ENCODE peak calls at places on chromosomes 16 and 17, in six cellular contexts. One of them, this sample, is unnamed.

GRCh38 chr16:68520649-68521086 is 18.4 kb upstream of the ZFP90 start:
- DNase-seq in trophoblast cell: peak
- DNase-seq in H1: peak
- DNase-seq in IMR-90: peak
- DNase-seq in neuronal stem cell: peak
- DNase-seq in H9: peak
- DNase-seq in this sample: peak

GRCh38 chr16:48537275-48537674 is 72.7 kb downstream of the N4BP1 start:
- DNase-seq in H1: no peak
- DNase-seq in trophoblast cell: no peak
- DNase-seq in neuronal stem cell: no peak
- DNase-seq in H9: no peak
- DNase-seq in IMR-90: no peak
- DNase-seq in this sample: no peak

GRCh38 chr17:49210158-49211029 is at the start of the genes ABI3 and GNGT2:
- DNase-seq in H1: no peak
- DNase-seq in IMR-90: peak
- DNase-seq in neuronal stem cell: no peak
- DNase-seq in trophoblast cell: no peak
- DNase-seq in H9: peak
- DNase-seq in this sample: peak

GRCh38 chr17:28173801-28174200 is 131.3 kb downstream of the NLK start:
- DNase-seq in H9: no peak
- DNase-seq in H1: no peak
- DNase-seq in trophoblast cell: no peak
- DNase-seq in neuronal stem cell: no peak
- DNase-seq in IMR-90: no peak
- DNase-seq in this sample: peak

GRCh38 chr16:20915733-20916132 is 15.2 kb downstream of the LYRM1 start:
- DNase-seq in H1: no peak
- DNase-seq in IMR-90: no peak
- DNase-seq in neuronal stem cell: no peak
- DNase-seq in H9: no peak
- DNase-seq in trophoblast cell: no peak
- DNase-seq in this sample: no peak

GRCh38 chr17:13592427-13592826 is 9.3 kb downstream of the HS3ST3A1 start:
- DNase-seq in IMR-90: peak
- DNase-seq in H9: no peak
- DNase-seq in trophoblast cell: no peak
- DNase-seq in neuronal stem cell: no peak
- DNase-seq in H1: no peak
- DNase-seq in this sample: peak

GRCh38 chr17:15341385-15341849 is at the start of gene TEKT3:
- DNase-seq in trophoblast cell: peak
- DNase-seq in IMR-90: peak
- DNase-seq in H1: peak
- DNase-seq in neuronal stem cell: peak
- DNase-seq in H9: peak
- DNase-seq in this sample: peak

GRCh38 chr17:75138519-75138918 is 7.0 kb upstream of the NT5C start:
- DNase-seq in trophoblast cell: no peak
- DNase-seq in H1: no peak
- DNase-seq in IMR-90: peak
- DNase-seq in neuronal stem cell: no peak
- DNase-seq in H9: no peak
- DNase-seq in this sample: no peak

GRCh38 chr16:49755291-49755611 is 100.7 kb downstream of the ZNF423 start:
- DNase-seq in neuronal stem cell: peak
- DNase-seq in H9: no peak
- DNase-seq in IMR-90: peak
- DNase-seq in H1: no peak
- DNase-seq in trophoblast cell: no peak
- DNase-seq in this sample: peak

GRCh38 chr17:61379457-61380216 is 20.0 kb upstream of the TBX2 start:
- DNase-seq in H1: no peak
- DNase-seq in IMR-90: no peak
- DNase-seq in trophoblast cell: no peak
- DNase-seq in H9: no peak
- DNase-seq in neuronal stem cell: no peak
- DNase-seq in this sample: no peak

GRCh38 chr16:85171004-85171808 is 58.9 kb upstream of the CIBAR2 start:
- DNase-seq in neuronal stem cell: no peak
- DNase-seq in H9: no peak
- DNase-seq in H1: no peak
- DNase-seq in IMR-90: no peak
- DNase-seq in trophoblast cell: no peak
- DNase-seq in this sample: no peak

GRCh38 chr17:50259484-50260324 is 14.6 kb upstream of the TMEM92 start:
- DNase-seq in IMR-90: no peak
- DNase-seq in H9: peak
- DNase-seq in neuronal stem cell: no peak
- DNase-seq in trophoblast cell: no peak
- DNase-seq in H1: no peak
- DNase-seq in this sample: no peak

GRCh38 chr16:66908116-66908515 is 10.6 kb downstream of the CDH16 start:
- DNase-seq in H9: no peak
- DNase-seq in neuronal stem cell: no peak
- DNase-seq in H1: no peak
- DNase-seq in trophoblast cell: no peak
- DNase-seq in IMR-90: no peak
- DNase-seq in this sample: no peak
- H4K91ac ChIP-seq in H9: no peak
- H4K91ac ChIP-seq in neuronal stem cell: no peak
- H4K91ac ChIP-seq in H1: no peak
- H4K91ac ChIP-seq in trophoblast cell: no peak
- H4K91ac ChIP-seq in IMR-90: no peak
- H4K91ac ChIP-seq in this sample: no peak

GRCh38 chr16:74922150-74923138 is 62.5 kb downstream of the WDR59 start:
- DNase-seq in H1: no peak
- DNase-seq in IMR-90: peak
- DNase-seq in trophoblast cell: no peak
- DNase-seq in H9: no peak
- DNase-seq in neuronal stem cell: no peak
- DNase-seq in this sample: no peak
- H4K91ac ChIP-seq in H1: no peak
- H4K91ac ChIP-seq in IMR-90: no peak
- H4K91ac ChIP-seq in trophoblast cell: no peak
- H4K91ac ChIP-seq in H9: no peak
- H4K91ac ChIP-seq in neuronal stem cell: no peak
- H4K91ac ChIP-seq in this sample: no peak

GRCh38 chr17:4378626-4379025 is 12.2 kb upstream of the UBE2G1 start:
- DNase-seq in trophoblast cell: peak
- DNase-seq in IMR-90: no peak
- DNase-seq in neuronal stem cell: no peak
- DNase-seq in H1: no peak
- DNase-seq in H9: no peak
- DNase-seq in this sample: no peak

GRCh38 chr17:4369557-4370230 is 3.2 kb upstream of the UBE2G1 start:
- DNase-seq in H1: no peak
- DNase-seq in neuronal stem cell: no peak
- DNase-seq in H9: no peak
- DNase-seq in trophoblast cell: no peak
- DNase-seq in IMR-90: no peak
- DNase-seq in this sample: no peak

DNA sequence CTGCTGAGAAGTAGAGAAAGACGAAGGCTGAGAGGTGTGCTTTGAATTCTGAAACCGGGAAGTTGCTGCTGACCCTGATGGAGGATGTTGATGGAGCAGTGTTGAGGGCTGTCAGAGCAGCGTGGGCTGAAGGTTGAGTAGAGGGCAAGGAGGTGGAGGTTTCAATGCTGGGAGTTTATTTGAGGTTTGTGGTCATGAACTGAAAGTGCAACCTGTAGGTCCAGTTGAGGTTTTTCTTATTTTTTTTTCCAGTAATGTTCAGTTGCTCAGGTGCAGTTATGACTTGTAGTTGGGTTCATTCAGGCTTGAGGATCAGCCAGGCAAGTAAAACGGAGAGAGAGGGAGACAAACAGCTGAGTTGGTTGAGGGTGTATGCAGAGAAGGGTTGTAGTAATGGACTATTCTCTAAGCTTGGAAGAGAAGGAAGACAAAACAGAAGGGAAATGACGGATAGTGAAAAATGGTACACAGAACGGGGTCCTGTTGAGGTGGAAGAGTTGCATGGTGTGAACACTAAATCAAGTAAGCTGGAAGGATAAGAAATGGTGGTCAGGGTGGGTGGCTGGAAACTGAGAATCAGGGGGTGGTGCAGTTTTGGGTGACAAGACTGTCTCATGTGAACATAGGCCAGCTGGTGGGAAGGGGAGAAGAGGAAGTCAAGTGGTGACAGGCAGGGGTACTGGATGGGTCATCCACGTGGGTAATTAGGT is 8.7 kb upstream of the UBE2G1 start:
- DNase-seq in trophoblast cell: no peak
- DNase-seq in IMR-90: no peak
- DNase-seq in neuronal stem cell: no peak
- DNase-seq in H9: no peak
- DNase-seq in H1: no peak
- DNase-seq in this sample: no peak
- H4K91ac ChIP-seq in trophoblast cell: no peak
- H4K91ac ChIP-seq in IMR-90: no peak
- H4K91ac ChIP-seq in neuronal stem cell: no peak
- H4K91ac ChIP-seq in H9: no peak
- H4K91ac ChIP-seq in H1: peak
- H4K91ac ChIP-seq in this sample: no peak

GRCh38 chr16:72840591-72841381 is 207.1 kb downstream of the ZFHX3 start:
- DNase-seq in H9: no peak
- DNase-seq in H1: no peak
- DNase-seq in IMR-90: peak
- DNase-seq in trophoblast cell: no peak
- DNase-seq in neuronal stem cell: no peak
- DNase-seq in this sample: no peak
- H4K91ac ChIP-seq in H9: no peak
- H4K91ac ChIP-seq in H1: no peak
- H4K91ac ChIP-seq in IMR-90: no peak
- H4K91ac ChIP-seq in trophoblast cell: no peak
- H4K91ac ChIP-seq in neuronal stem cell: no peak
- H4K91ac ChIP-seq in this sample: no peak

DNA sequence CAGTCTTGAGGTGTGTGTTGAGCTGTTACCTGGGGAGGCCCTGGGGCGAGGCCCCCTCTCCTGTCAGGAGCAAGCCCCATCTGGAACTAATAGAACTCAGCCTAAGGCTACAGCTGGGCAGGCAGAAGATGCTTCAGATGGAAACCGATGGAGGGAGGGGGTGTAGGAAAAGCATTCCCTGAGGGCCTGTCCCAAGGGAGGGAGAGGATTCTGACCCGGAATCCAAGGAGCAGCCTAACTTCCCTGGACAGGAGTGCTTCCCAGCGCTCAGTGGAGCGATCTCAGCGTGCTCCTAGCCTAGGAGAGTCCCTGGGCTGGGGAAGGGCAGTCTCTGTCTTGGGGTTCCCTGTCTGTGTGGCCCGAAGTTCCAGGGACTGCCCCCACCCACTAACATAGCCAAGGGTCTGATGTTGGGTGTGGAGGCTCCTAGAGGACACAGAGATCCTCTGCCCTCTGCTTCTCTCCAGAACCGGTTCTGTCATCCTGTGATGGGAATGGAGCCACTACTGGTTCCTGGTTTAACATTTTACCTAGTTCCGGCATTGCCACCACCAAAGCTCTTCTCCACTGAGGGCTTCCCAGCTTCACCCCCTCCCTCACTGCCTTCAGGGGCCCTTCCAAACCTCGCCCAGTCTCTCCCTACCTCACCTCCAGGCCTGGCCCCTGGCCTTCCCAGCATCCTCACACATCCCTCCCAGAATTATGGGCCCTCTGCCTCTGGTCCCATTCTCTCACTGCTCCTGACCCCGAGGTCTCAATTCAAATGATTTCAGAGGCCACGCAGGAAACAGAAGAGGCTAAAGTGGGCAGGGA is 58.7 kb downstream of the RTN4RL1 start:
- DNase-seq in trophoblast cell: peak
- DNase-seq in H9: no peak
- DNase-seq in IMR-90: no peak
- DNase-seq in neuronal stem cell: no peak
- DNase-seq in H1: no peak
- DNase-seq in this sample: no peak
- H4K91ac ChIP-seq in trophoblast cell: no peak
- H4K91ac ChIP-seq in H9: no peak
- H4K91ac ChIP-seq in IMR-90: no peak
- H4K91ac ChIP-seq in neuronal stem cell: no peak
- H4K91ac ChIP-seq in H1: no peak
- H4K91ac ChIP-seq in this sample: no peak

GRCh38 chr17:72940511-72940910 is 152.0 kb downstream of the SLC39A11 start:
- DNase-seq in H9: no peak
- DNase-seq in H1: no peak
- DNase-seq in neuronal stem cell: no peak
- DNase-seq in trophoblast cell: peak
- DNase-seq in IMR-90: no peak
- DNase-seq in this sample: no peak
- H4K91ac ChIP-seq in H9: no peak
- H4K91ac ChIP-seq in H1: no peak
- H4K91ac ChIP-seq in neuronal stem cell: no peak
- H4K91ac ChIP-seq in trophoblast cell: no peak
- H4K91ac ChIP-seq in IMR-90: no peak
- H4K91ac ChIP-seq in this sample: no peak

GRCh38 chr17:52213451-52213850 is 54.9 kb upstream of the CA10 start:
- DNase-seq in H9: no peak
- DNase-seq in H1: no peak
- DNase-seq in neuronal stem cell: no peak
- DNase-seq in IMR-90: no peak
- DNase-seq in trophoblast cell: no peak
- DNase-seq in this sample: no peak
- H4K91ac ChIP-seq in H9: no peak
- H4K91ac ChIP-seq in H1: no peak
- H4K91ac ChIP-seq in neuronal stem cell: no peak
- H4K91ac ChIP-seq in IMR-90: no peak
- H4K91ac ChIP-seq in trophoblast cell: no peak
- H4K91ac ChIP-seq in this sample: no peak

GRCh38 chr17:10325036-10325435 is 47.8 kb downstream of the MYH13 start:
- DNase-seq in H9: no peak
- DNase-seq in H1: no peak
- DNase-seq in trophoblast cell: no peak
- DNase-seq in neuronal stem cell: no peak
- DNase-seq in IMR-90: peak
- DNase-seq in this sample: no peak
- H4K91ac ChIP-seq in H9: no peak
- H4K91ac ChIP-seq in H1: no peak
- H4K91ac ChIP-seq in trophoblast cell: no peak
- H4K91ac ChIP-seq in neuronal stem cell: no peak
- H4K91ac ChIP-seq in IMR-90: no peak
- H4K91ac ChIP-seq in this sample: no peak

This sample was measured in mesenchymal stem cell.